ENCODE peak calls at places on chromosomes 13 and 19, in four cellular contexts. I is neural progenitor cell, B is HCT116, Y is PC-3. X is an unnamed sample.

GRCh38 chr13:25069911-25070310 is 26.0 kb upstream of the PABPC3 start:
- DNase-seq in I (no peak), B (no peak), Y (no peak), X (no peak)

GRCh38 chr13:110479648-110480047 is 81.9 kb downstream of the RAB20 start:
- DNase-seq in I (peak; percentile 33), B (no peak), Y (no peak), X (no peak)

GRCh38 chr19:47593860-47594259 is 15.1 kb upstream of the BICRA start:
- DNase-seq in I (no peak), B (no peak), Y (no peak), X (no peak)

GRCh38 chr13:20102776-20103175 is 58.1 kb downstream of the GJA3 start:
- DNase-seq in I (no peak), B (no peak), Y (no peak), X (peak; percentile 45)

GRCh38 chr19:41911889-41912731 is 16.1 kb downstream of the ERFL start:
- DNase-seq in I (no peak), B (no peak), Y (no peak), X (no peak)

GRCh38 chr13:50672025-50672424 is 171.5 kb downstream of the DLEU7 start:
- DNase-seq in I (no peak), B (no peak), Y (peak; percentile 44), X (peak; percentile 30)

GRCh38 chr13:37136633-37137032 is 31.2 kb upstream of the CSNK1A1L start:
- DNase-seq in I (no peak), B (no peak), Y (no peak), X (no peak)

GRCh38 chr19:11987405-11988231 is 22.8 kb downstream of the ZNF763 start:
- DNase-seq in I (peak; percentile 98), B (peak; percentile 68), Y (peak; percentile 98), X (peak; percentile 99)

GRCh38 chr13:113837554-113838355 is 26.1 kb downstream of the GAS6 start:
- DNase-seq in I (no peak), B (peak; percentile 67), Y (peak; percentile 84), X (peak; percentile 99)

GRCh38 chr19:54029930-54030490 is 33.7 kb downstream of the VSTM1 start:
- DNase-seq in I (peak; percentile 81), B (peak; percentile 69), Y (peak; percentile 94), X (peak; percentile 71)

GRCh38 chr13:76879211-76879875 is 6.9 kb downstream of the KCTD12 start:
- DNase-seq in I (no peak), B (no peak), Y (peak; percentile 65), X (peak; percentile 94)

GRCh38 chr13:37386276-37386675 is 212.3 kb downstream of the POSTN start:
- DNase-seq in I (no peak), B (no peak), Y (no peak), X (peak; percentile 56)

GRCh38 chr13:97434417-97435296 is 688 bp downstream of the RAP2A start:
- DNase-seq in I (no peak), B (no peak), Y (peak; percentile 15), X (peak; percentile 62)

GRCh38 chr19:2315818-2316353 is 7.9 kb upstream of the LINGO3 start:
- DNase-seq in I (peak; percentile 86), B (no peak), Y (peak; percentile 46), X (peak; percentile 72)

GRCh38 chr19:19262190-19263057 is 10.7 kb downstream of the TM6SF2 start:
- DNase-seq in I (peak; percentile 59), B (no peak), Y (no peak), X (peak; percentile 14)

GRCh38 chr19:50793558-50794065 is 3.4 kb downstream of the ACP4 start:
- DNase-seq in I (no peak), B (no peak), Y (peak; percentile 27), X (no peak)

GRCh38 chr19:34662919-34663318 is 14.0 kb downstream of the SCGB2B2 start:
- DNase-seq in I (peak; percentile 53), B (peak; percentile 41), Y (peak; percentile 36), X (peak; percentile 53)

GRCh38 chr19:44356383-44357111 is at the start of gene ZNF112:
- DNase-seq in I (peak; percentile 94), B (peak; percentile 90), Y (peak; percentile 92), X (peak; percentile 91)

GRCh38 chr13:46668302-46668720 is 115.3 kb downstream of the LRCH1 start:
- DNase-seq in I (no peak), B (no peak), Y (peak; percentile 62), X (peak; percentile 91)

GRCh38 chr19:35549174-35549788 is 3.9 kb downstream of the TMEM147 start:
- DNase-seq in I (peak; percentile 91), B (peak; percentile 34), Y (peak; percentile 65), X (peak; percentile 84)

GRCh38 chr13:39415403-39415802 is 187.6 kb downstream of the LHFPL6 start:
- DNase-seq in I (peak; percentile 54), B (peak; percentile 15), Y (peak; percentile 44), X (peak; percentile 68)

GRCh38 chr13:30730526-30730925 is 4.8 kb upstream of the ALOX5AP start:
- DNase-seq in I (peak; percentile 68), B (no peak), Y (no peak), X (no peak)

GRCh38 chr19:48844472-48844871 is 8.2 kb upstream of the HSD17B14 start:
- DNase-seq in I (peak; percentile 34), B (peak; percentile 67), Y (peak; percentile 39), X (peak; percentile 64)

GRCh38 chr13:83498486-83499190 is 383.6 kb downstream of the SLITRK1 start:
- DNase-seq in I (no peak), B (no peak), Y (peak; percentile 80), X (peak; percentile 66)

GRCh38 chr19:30696514-30696913 is 324.3 kb downstream of the ZNF536 start:
- DNase-seq in I (peak; percentile 75), B (no peak), Y (no peak), X (no peak)

GRCh38 chr13:59906413-59907027 is 257.2 kb downstream of the DIAPH3 start:
- DNase-seq in I (peak; percentile 33), B (peak; percentile 4), Y (peak; percentile 41), X (peak; percentile 67)

GRCh38 chr19:31110331-31110730 is 238.9 kb downstream of the TSHZ3 start:
- DNase-seq in I (peak; percentile 61), B (no peak), Y (no peak), X (peak; percentile 70)

GRCh38 chr13:48656621-48657020 is 2.9 kb downstream of the CYSLTR2 start:
- DNase-seq in I (peak; percentile 50), B (no peak), Y (no peak), X (no peak)

GRCh38 chr13:112579310-112579843 is 8.6 kb downstream of the TUBGCP3 start:
- DNase-seq in I (no peak), B (no peak), Y (no peak), X (no peak)

GRCh38 chr13:109707044-109707794 is 79.2 kb downstream of the IRS2 start:
- DNase-seq in I (no peak), B (no peak), Y (no peak), X (no peak)

GRCh38 chr19:11736696-11737095 is 2.0 kb downstream of the ZNF823 start:
- DNase-seq in I (no peak), B (no peak), Y (peak; percentile 38), X (peak; percentile 81)

GRCh38 chr13:29472317-29472961 is 123.0 kb downstream of the SLC7A1 start:
- DNase-seq in I (peak; percentile 84), B (peak; percentile 63), Y (peak; percentile 67), X (peak; percentile 79)

DNA sequence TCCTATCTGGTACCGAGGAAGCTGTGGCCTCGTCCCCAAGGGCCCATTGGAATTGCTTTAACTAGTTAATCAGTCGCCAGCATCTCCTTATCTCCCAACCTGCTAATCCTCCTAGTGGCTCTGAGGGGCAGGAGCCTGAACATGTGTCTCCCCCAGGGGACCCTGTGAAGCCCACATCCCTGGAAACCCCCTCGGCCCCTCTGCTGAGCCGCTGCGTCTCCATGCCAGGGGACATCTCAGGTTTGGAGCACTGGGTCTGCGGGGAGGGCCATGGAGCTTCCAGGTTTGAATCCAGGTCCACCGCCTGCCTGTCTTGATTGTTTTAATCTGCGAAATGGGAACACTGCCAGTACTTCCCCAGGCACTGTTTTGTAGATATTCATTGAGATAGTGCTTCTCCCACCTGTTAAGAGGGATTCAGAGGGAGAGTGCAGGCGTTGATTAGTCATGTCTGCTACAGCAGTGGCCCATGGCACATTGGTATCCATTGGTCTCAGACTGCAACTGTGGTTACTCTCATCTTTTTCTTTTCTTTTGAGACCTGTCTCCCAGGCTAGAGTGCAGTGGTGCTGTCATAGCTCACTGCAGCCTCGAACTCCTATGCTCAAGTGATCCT is 6.4 kb downstream of the PNPLA6 start:
- DNase-seq in I (no peak), B (no peak), Y (no peak), X (no peak)
- TF ChIP-seq EZH2phosphoT487 in I (no peak), B (no peak), Y (no peak), X (no peak)

DNA sequence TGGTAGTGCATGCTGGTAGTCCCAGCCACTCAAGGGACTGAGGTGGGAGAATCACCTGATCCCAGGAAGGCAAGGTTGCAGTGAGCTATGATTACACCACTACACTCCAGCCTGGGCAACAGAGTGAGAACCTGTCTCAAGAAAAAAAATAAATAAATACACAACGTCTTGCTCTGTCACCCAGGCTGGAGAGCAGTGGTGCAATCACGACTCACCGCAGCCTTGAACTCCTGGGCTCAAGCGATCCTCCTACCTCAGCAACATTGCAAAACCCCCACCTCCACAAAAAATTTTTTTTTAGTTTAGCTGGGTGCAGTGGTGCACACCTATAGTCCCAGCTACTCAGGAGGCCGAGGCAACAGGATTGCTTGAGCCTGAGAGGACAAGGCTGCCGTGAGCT is 8.8 kb downstream of the TPM4 start:
- DNase-seq in I (no peak), B (no peak), Y (peak; percentile 42), X (peak; percentile 53)
- H3K27ac ChIP-seq in I (no peak overlapping the region), B (no peak overlapping the region), Y (no peak overlapping the region), X (peak overlapping the region; percentile 99)

DNA sequence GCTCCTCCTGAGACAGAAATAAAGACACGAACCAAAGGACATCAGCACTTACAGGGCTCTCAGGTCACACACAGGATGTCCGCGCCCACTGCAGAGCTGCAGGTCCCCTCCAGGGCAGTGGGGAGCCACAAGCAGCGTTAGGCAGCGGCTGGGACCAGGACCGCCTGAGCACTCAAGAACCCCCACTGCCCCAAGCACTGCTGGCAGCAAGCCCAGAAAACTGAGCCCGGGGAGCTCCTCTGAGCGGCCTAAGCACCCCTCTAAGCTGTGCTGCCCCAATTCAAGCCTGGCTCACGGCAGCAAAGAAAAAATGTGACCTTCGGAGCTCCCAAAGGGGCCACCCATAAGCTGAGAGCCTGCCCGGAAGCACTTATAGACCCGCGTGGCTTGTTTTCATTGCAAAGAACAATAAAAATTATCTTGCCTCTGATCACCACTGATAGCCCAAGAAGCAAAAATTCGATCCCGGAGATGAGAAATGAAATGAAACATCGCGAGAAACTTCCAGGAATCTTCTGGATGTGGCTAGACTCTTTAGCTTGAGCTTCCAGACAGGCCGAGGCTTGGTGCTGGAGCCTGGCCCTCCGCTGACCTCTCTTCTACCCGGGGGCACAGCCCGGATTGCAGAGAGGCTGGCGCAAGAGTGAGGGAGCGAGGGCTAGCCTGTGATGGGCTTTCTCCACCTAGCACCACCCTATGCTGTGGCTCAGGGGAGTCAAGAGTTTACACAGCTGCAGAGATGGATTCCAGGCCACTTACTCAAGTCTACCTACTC is 6.3 kb downstream of the DPP9 start:
- DNase-seq in I (no peak), B (no peak), Y (peak; percentile 80), X (no peak)
- TF ChIP-seq EZH2phosphoT487 in I (no peak), B (no peak), Y (no peak), X (no peak)

DNA sequence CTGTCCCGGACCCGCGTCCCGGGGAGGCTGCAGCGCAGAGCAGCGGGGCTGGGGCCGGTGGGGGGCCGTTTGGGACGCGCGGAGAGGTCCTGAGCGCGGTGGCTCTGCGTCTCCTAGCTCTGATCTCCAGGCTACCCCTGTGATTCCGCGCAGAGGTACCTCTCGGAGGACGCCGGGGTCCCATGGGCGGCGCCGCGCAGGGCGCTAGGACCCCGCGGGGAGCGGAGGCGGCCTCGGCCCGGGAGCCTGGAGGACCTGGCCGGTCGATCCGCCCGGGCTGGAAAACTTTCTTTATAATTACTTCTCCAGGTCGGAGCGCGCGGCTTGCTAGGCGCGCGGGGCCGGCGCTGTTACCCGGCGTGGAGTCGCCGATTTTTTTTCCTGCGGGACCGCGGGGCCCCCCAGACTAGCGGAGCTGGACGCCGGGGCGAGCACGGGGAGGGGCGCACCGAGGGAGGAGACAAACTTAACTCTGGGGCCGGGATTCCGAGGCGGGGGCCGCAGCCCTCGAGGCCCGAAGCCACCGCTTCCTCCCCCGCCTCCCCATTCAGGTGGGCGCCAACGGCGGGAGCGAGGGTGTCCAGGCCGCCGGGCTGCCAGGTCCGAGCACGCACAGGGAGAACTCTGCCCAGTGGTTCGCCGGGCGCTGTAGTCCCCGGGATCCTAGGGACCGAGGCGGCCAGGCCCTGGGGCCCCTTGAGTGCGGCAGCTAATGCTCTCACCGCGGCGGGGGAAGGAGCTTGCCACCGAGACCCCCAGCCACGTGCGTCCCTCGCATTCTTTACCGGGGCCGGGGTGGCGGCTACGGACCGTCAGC is 848 bp upstream of the CEBPA start:
- DNase-seq in I (peak; percentile 84), B (no peak), Y (peak; percentile 32), X (peak; percentile 78)
- H3K27ac ChIP-seq in I (no peak overlapping the region), B (peak overlapping the region; percentile 70), Y (no peak overlapping the region), X (no peak overlapping the region)